ENCODE peak calls at places on chromosomes 4 and X, in nine cellular contexts. W is cardiac muscle cell, R is left lung, B is Caco-2, T is GM23248, X is body of pancreas, V is tibial nerve, M is fibroblast of lung, N is adipocyte. E is an unnamed sample. For H3K27me3 and H3K4me1, the result is how much of the 10 kb centered on the place peaks cover.

GRCh38 chrX:103877571-103877970 is 45.5 kb upstream of the RAB9B start:
- DNase-seq in W (no peak), R (no peak), B (no peak), T (peak), X (no peak), V (no peak), M (no peak), N (no peak), E (no peak)

GRCh38 chrX:103797691-103798090 is 21.1 kb downstream of the PLP1 start:
- DNase-seq in W (no peak), R (no peak), B (no peak), T (peak), X (no peak), V (no peak), M (no peak), N (no peak), E (no peak)

GRCh38 chr4:47349323-47349722 is 114.2 kb downstream of the COMMD8 start:
- DNase-seq in W (no peak), R (no peak), B (no peak), T (peak), X (no peak), V (no peak), M (peak), N (peak), E (no peak)

GRCh38 chrX:108447303-108447702 is 7.7 kb downstream of the COL4A5 start:
- DNase-seq in W (peak), R (no peak), B (no peak), T (peak), X (no peak), V (no peak), M (peak), N (peak), E (no peak)

GRCh38 chr4:105637409-105638258 is 70.9 kb downstream of the INTS12 start:
- DNase-seq in W (peak), R (peak), B (no peak), T (peak), X (peak), V (peak), M (peak), N (peak), E (peak)

GRCh38 chr4:74335341-74336019 is 27.2 kb downstream of the EPGN start:
- DNase-seq in W (no peak), R (no peak), B (no peak), T (no peak), X (no peak), V (no peak), M (no peak), N (no peak), E (no peak)

GRCh38 chr4:107721436-107722090 is 1.5 kb upstream of the PAPSS1 start:
- DNase-seq in W (no peak), R (no peak), B (no peak), T (no peak), X (no peak), V (no peak), M (no peak), N (no peak), E (no peak)

GRCh38 chr4:15457401-15458201 is 12.1 kb upstream of the CC2D2A start:
- DNase-seq in W (peak), R (no peak), B (peak), T (peak), X (no peak), V (no peak), M (peak), N (peak), E (no peak)

GRCh38 chr4:41339812-41340809 is 83.4 kb downstream of the UCHL1 start:
- DNase-seq in W (peak), R (no peak), B (peak), T (peak), X (no peak), V (no peak), M (peak), N (peak), E (no peak)

GRCh38 chrX:11105080-11105479 is 6.1 kb upstream of the HCCS start:
- DNase-seq in W (peak), R (no peak), B (no peak), T (peak), X (no peak), V (no peak), M (peak), N (no peak), E (no peak)

GRCh38 chrX:123884809-123885408 is 25.1 kb downstream of the XIAP start:
- DNase-seq in W (peak), R (no peak), B (peak), T (peak), X (peak), V (peak), M (peak), N (peak), E (no peak)

GRCh38 chrX:153349952-153350351 is 16.0 kb downstream of the ZNF275 start:
- DNase-seq in W (no peak), R (no peak), B (no peak), T (no peak), X (no peak), V (no peak), M (no peak), N (no peak), E (no peak)
- H3K27me3 ChIP-seq in W (under half), R (under half), B (under half), T (under half), X (under half), V (under half), M (under half), N (under half), E (under half)

GRCh38 chr4:174214102-174214878 is 69.2 kb downstream of the FBXO8 start:
- DNase-seq in W (no peak), R (no peak), B (no peak), T (peak), X (no peak), V (no peak), M (peak), N (no peak), E (no peak)
- H3K4me3 ChIP-seq in W (peak), R (no peak), B (no peak), T (peak), X (peak), V (peak), M (no peak), N (peak), E (peak)

DNA sequence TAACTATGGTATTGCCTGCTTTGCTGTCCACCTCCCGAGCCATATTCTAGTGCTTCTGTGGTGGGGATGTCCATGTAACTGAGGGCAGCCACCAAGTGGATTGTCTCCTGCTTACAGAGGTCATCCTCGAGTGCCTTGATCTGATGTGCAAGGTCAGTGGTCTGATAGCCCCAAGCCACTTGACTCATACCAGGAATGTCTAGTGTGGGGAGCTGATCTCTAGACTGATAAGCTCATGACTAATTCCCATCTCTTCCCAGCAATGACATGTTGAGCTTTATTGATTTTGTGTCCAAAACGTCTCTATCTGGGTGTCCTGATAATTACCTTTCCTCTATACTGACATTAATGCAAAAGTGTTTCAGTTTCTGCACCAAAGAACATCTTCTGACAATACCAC is 168.4 kb upstream of the WDR1 start:
- DNase-seq in W (no peak), R (no peak), B (peak), T (no peak), X (no peak), V (no peak), M (no peak), N (no peak), E (no peak)
- H3K4me1 ChIP-seq in W (under half), R (under half), B (under half), T (under half), X (under half), V (under half), M (under half), N (under half), E (under half)

DNA sequence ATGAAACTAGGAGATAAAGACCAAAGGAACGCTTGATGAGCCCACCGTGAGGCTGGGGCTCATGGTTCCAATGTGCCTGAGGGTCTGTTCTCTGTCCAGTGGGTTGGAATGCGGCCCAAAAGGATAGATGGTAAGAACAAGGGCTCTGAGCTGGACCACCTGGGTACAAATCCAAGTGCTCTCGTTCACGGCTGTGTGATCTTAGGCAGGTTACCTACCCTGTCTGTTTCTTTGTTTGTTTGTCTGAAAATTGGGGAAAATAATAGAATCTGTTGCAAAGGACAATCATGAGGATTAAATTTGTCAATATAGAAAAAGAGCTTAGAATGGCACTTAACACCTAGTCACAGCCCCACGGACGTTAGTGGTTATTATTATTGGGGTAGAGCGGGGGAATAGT is 36.0 kb downstream of the SMIM20 start:
- DNase-seq in W (no peak), R (no peak), B (no peak), T (no peak), X (no peak), V (no peak), M (no peak), N (no peak), E (no peak)
- H3K27me3 ChIP-seq in W (under half), R (under half), B (under half), T (under half), X (under half), V (under half), M (under half), N (under half), E (under half)

GRCh38 chr4:13539721-13540445 is 4.4 kb downstream of the NKX3-2 start:
- DNase-seq in W (no peak), R (no peak), B (no peak), T (no peak), X (no peak), V (no peak), M (no peak), N (no peak), E (no peak)

GRCh38 chr4:13540446-13541175 is 3.7 kb downstream of the NKX3-2 start:
- DNase-seq in W (no peak), R (no peak), B (no peak), T (no peak), X (no peak), V (no peak), M (no peak), N (no peak), E (no peak)

GRCh38 chr4:13542577-13543042 is 1.7 kb downstream of the NKX3-2 start:
- DNase-seq in W (no peak), R (no peak), B (no peak), T (no peak), X (no peak), V (no peak), M (no peak), N (no peak), E (no peak)

GRCh38 chr4:13541720-13542576 is 2.4 kb downstream of the NKX3-2 start:
- DNase-seq in W (no peak), R (no peak), B (no peak), T (no peak), X (peak), V (no peak), M (no peak), N (no peak), E (no peak)

GRCh38 chr4:13541176-13541604 is 3.1 kb downstream of the NKX3-2 start:
- DNase-seq in W (no peak), R (no peak), B (no peak), T (no peak), X (no peak), V (no peak), M (no peak), N (no peak), E (no peak)
- H3K4me3 ChIP-seq in W (no peak), R (no peak), B (no peak), T (no peak), X (no peak), V (no peak), M (no peak), N (no peak), E (no peak)

GRCh38 chr4:3306465-3306864 is 13.6 kb downstream of the RGS12 start:
- DNase-seq in W (no peak), R (peak), B (no peak), T (no peak), X (no peak), V (no peak), M (no peak), N (no peak), E (peak)
- H3K4me1 ChIP-seq in W (under half), R (half or more), B (under half), T (under half), X (under half), V (under half), M (under half), N (under half), E (under half)

GRCh38 chr4:159269956-159270355 is 167.1 kb downstream of the RAPGEF2 start:
- DNase-seq in W (no peak), R (no peak), B (no peak), T (no peak), X (no peak), V (no peak), M (no peak), N (no peak), E (no peak)

GRCh38 chr4:159267940-159268327 is 165.1 kb downstream of the RAPGEF2 start:
- DNase-seq in W (peak), R (no peak), B (no peak), T (peak), X (no peak), V (no peak), M (peak), N (no peak), E (no peak)

GRCh38 chr4:159267023-159267939 is 164.4 kb downstream of the RAPGEF2 start:
- DNase-seq in W (peak), R (no peak), B (no peak), T (peak), X (no peak), V (no peak), M (peak), N (peak), E (no peak)

GRCh38 chr4:159268607-159269006 is 165.7 kb downstream of the RAPGEF2 start:
- DNase-seq in W (no peak), R (no peak), B (no peak), T (peak), X (no peak), V (no peak), M (no peak), N (no peak), E (no peak)

DNA sequence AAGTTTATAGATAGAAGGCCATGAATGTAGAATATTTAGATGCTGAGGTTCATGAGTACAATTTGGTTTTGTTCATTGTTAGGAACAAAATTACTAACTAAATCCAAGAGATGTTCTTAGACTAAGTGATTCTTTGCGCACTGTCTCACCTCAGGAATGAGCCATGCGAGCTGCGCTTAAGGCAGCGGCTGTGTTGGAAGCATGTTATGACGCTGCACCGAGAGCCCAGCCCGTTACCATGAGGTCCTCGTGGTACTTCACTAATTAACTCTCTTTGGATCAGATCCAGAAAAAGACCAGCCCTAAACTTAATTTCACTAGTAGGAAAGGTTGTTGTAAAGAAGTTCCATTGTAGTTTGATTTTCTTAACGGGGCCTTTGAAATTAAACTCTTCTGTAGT is 166.3 kb downstream of the RAPGEF2 start:
- DNase-seq in W (no peak), R (no peak), B (no peak), T (no peak), X (no peak), V (no peak), M (no peak), N (no peak), E (no peak)
- H3K27me3 ChIP-seq in W (under half), R (under half), B (under half), T (under half), X (under half), V (under half), M (under half), N (under half), E (under half)

GRCh38 chrX:46306103-46306502 is 239.1 kb downstream of the ZNF674 start:
- DNase-seq in W (no peak), R (no peak), B (no peak), T (no peak), X (no peak), V (no peak), M (no peak), N (no peak), E (no peak)

GRCh38 chrX:46305431-46305830 is 239.8 kb downstream of the ZNF674 start:
- DNase-seq in W (no peak), R (no peak), B (no peak), T (no peak), X (no peak), V (no peak), M (no peak), N (no peak), E (no peak)

GRCh38 chrX:46311581-46312120 is 233.6 kb downstream of the ZNF674 start:
- DNase-seq in W (no peak), R (no peak), B (no peak), T (peak), X (no peak), V (no peak), M (no peak), N (peak), E (no peak)

GRCh38 chrX:46308106-46308505 is 237.1 kb downstream of the ZNF674 start:
- DNase-seq in W (no peak), R (no peak), B (no peak), T (no peak), X (no peak), V (no peak), M (no peak), N (no peak), E (no peak)

GRCh38 chrX:46310815-46311497 is 234.3 kb downstream of the ZNF674 start:
- DNase-seq in W (no peak), R (no peak), B (no peak), T (peak), X (no peak), V (no peak), M (no peak), N (no peak), E (no peak)
- H3K4me3 ChIP-seq in W (no peak), R (no peak), B (no peak), T (no peak), X (no peak), V (no peak), M (no peak), N (no peak), E (no peak)

GRCh38 chr4:13378973-13379759 is 105.0 kb downstream of the RAB28 start:
- DNase-seq in W (no peak), R (no peak), B (no peak), T (no peak), X (no peak), V (no peak), M (no peak), N (no peak), E (no peak)
- H3K4me1 ChIP-seq in W (under half), R (under half), B (under half), T (under half), X (under half), V (under half), M (under half), N (under half), E (under half)

DNA sequence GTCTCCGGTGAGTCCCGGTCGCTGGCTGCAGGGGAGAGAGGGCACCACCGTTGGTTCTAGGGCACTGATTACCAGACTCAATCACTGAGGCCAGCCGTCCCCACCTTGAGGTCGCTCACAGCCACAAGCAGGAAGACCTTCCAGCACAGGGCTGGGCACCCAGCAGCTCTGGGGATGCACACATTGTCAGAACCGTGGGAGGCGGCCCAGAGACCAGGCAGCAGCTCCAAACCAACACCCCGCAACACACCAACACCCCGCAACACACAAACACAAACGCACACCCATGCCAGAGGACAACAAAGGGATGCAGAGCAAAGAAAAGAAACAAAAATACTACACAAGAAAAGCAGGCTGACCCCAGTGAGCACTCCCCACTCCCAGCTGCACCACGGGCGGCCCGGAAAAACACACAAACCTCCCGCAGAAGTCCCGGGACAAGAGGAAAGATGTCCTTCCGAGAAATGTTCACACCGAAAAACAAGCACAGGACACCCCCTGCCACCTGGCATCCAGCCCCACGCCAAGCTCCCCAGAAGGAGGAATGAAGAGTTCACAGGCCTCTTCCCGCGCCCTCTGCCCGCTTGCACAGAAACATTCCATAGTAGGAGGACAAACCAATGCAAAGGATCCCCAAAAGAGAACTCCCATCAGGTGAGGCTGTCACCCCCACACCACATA is 3.2 kb downstream of the HMX1 start:
- DNase-seq in W (no peak), R (no peak), B (no peak), T (no peak), X (no peak), V (no peak), M (no peak), N (no peak), E (no peak)
- H3K27me3 ChIP-seq in W (half or more), R (half or more), B (under half), T (under half), X (under half), V (half or more), M (under half), N (half or more), E (under half)